ENCODE peak calls at places on chromosomes 11 and 22, in six cellular contexts. Q, U, V, E, P and D are unnamed samples.

GRCh38 chr11:96051820-96052219 is 127.9 kb upstream of the MTMR2 start:
- DNase-seq in U (no peak), V (no peak), Q (no peak), P (no peak), E (no peak), D (no peak)

GRCh38 chr11:12769834-12770345 is 95.7 kb downstream of the TEAD1 start:
- DNase-seq in E (no peak), Q (no peak), U (peak; percentile 84), V (no peak), P (no peak), D (no peak)

GRCh38 chr11:97833412-97833811 is 1187.3 kb upstream of the CNTN5 start:
- DNase-seq in E (no peak), Q (no peak), V (no peak), P (no peak), U (no peak), D (no peak)

GRCh38 chr11:80955588-80955987 is 1514.8 kb upstream of the TENM4 start:
- DNase-seq in E (no peak), Q (no peak), P (no peak), V (no peak), U (no peak), D (no peak)

GRCh38 chr22:47080100-47080499 is 317.6 kb downstream of the TBC1D22A start:
- DNase-seq in U (no peak), Q (no peak), V (no peak), E (no peak), P (no peak), D (no peak)

GRCh38 chr11:131800452-131800851 is 430.0 kb downstream of the NTM start:
- DNase-seq in E (no peak), P (no peak), V (no peak), U (no peak), Q (no peak), D (no peak)

GRCh38 chr11:100647861-100648260 is 39.2 kb upstream of the ARHGAP42 start:
- DNase-seq in E (no peak), P (no peak), U (no peak), V (no peak), Q (no peak), D (no peak)

GRCh38 chr11:94243571-94244229 is 60.7 kb upstream of the IZUMO1R start:
- DNase-seq in P (no peak), U (no peak), Q (no peak), V (no peak), E (no peak), D (no peak)

GRCh38 chr11:121467965-121468364 is 15.2 kb upstream of the SORL1-AS1 start:
- DNase-seq in V (no peak), P (no peak), U (no peak), E (no peak), Q (no peak), D (no peak)

GRCh38 chr22:39431216-39431801 is 25.5 kb upstream of the MGAT3 start:
- DNase-seq in P (no peak), U (no peak), E (no peak), V (no peak), Q (no peak), D (no peak)

GRCh38 chr11:34199525-34199924 is 94.1 kb downstream of the NAT10 start:
- DNase-seq in P (no peak), U (no peak), V (no peak), E (no peak), Q (no peak), D (no peak)

GRCh38 chr11:117940736-117941135 is 11.5 kb upstream of the TMPRSS13 start:
- DNase-seq in P (no peak), U (no peak), E (no peak), V (peak; percentile 30), Q (no peak), D (no peak)

GRCh38 chr11:43532046-43532445 is 148.5 kb upstream of the HSD17B12 start:
- DNase-seq in U (no peak), Q (no peak), P (no peak), V (no peak), E (no peak), D (no peak)

GRCh38 chr11:111449696-111450479 is 62.3 kb downstream of the BTG4 start:
- DNase-seq in E (no peak), V (no peak), Q (no peak), P (no peak), U (no peak), D (peak; percentile 65)

GRCh38 chr11:8011981-8012444 is 24.9 kb downstream of the EIF3F start:
- DNase-seq in U (peak; percentile 68), V (no peak), P (no peak), Q (no peak), E (peak; percentile 92), D (peak; percentile 63)

GRCh38 chr11:79129702-79130101 is 311.1 kb downstream of the TENM4 start:
- DNase-seq in E (no peak), Q (no peak), U (no peak), P (no peak), V (no peak), D (no peak)

GRCh38 chr22:24433868-24434471 is 6.6 kb downstream of the ADORA2A start:
- DNase-seq in P (no peak), Q (no peak), E (no peak), U (no peak), V (no peak), D (no peak)

GRCh38 chr11:110076388-110076965 is 16.7 kb upstream of the ZC3H12C start:
- DNase-seq in Q (no peak), U (peak; percentile 54), V (no peak), P (no peak), E (no peak), D (no peak)

GRCh38 chr11:120524536-120525085 is 13.1 kb downstream of the GRIK4 start:
- DNase-seq in E (no peak), V (no peak), Q (no peak), P (no peak), U (no peak), D (no peak)

GRCh38 chr11:69442807-69443137 is 38.7 kb upstream of the LINC01488 start:
- DNase-seq in Q (peak; percentile 72), E (peak; percentile 29), U (peak; percentile 83), V (no peak), P (no peak), D (no peak)

GRCh38 chr22:50571264-50572175 is 6.7 kb downstream of the CPT1B start:
- DNase-seq in V (no peak), E (no peak), P (no peak), Q (no peak), U (no peak), D (no peak)

GRCh38 chr11:2412323-2412722 is 11.8 kb downstream of the TSSC4 start:
- DNase-seq in Q (no peak), E (no peak), P (no peak), V (no peak), U (no peak), D (no peak)

GRCh38 chr22:44723801-44724200 is 21.8 kb downstream of the PRR5 start:
- DNase-seq in V (no peak), P (no peak), E (no peak), Q (no peak), U (peak; percentile 55), D (no peak)

GRCh38 chr11:129223701-129224149 is 31.6 kb upstream of the ARHGAP32 start:
- DNase-seq in Q (no peak), P (no peak), E (peak; percentile 60), U (peak; percentile 79), V (no peak), D (no peak)

GRCh38 chr11:129223260-129223659 is 31.1 kb upstream of the ARHGAP32 start:
- DNase-seq in Q (no peak), E (no peak), V (no peak), U (no peak), P (no peak), D (no peak)

GRCh38 chr11:129224538-129224937 is 32.4 kb upstream of the ARHGAP32 start:
- DNase-seq in P (peak; percentile 19), V (no peak), Q (no peak), U (no peak), E (no peak), D (no peak)

GRCh38 chr11:129225190-129225589 is 33.1 kb upstream of the ARHGAP32 start:
- DNase-seq in V (no peak), P (no peak), Q (no peak), U (no peak), E (peak; percentile 14), D (no peak)

GRCh38 chr11:129222158-129222557 is 30.0 kb upstream of the ARHGAP32 start:
- DNase-seq in E (no peak), U (no peak), V (no peak), P (no peak), Q (no peak), D (no peak)
- TF ChIP-seq CTCF in E (no peak), U (no peak), V (no peak), P (no peak), Q (no peak), D (no peak)

GRCh38 chr11:82818399-82819043 is 81.7 kb downstream of the PRCP start:
- DNase-seq in V (no peak), E (no peak), P (no peak), U (no peak), Q (no peak), D (no peak)
- TF ChIP-seq CTCF in V (no peak), E (no peak), P (no peak), U (no peak), Q (no peak), D (no peak)

GRCh38 chr11:61921446-61921845 is 4.1 kb upstream of the RAB3IL1 start:
- DNase-seq in Q (peak; percentile 5), U (no peak), E (no peak), P (no peak), V (peak; percentile 38), D (peak; percentile 69)
- TF ChIP-seq CTCF in Q (no peak), U (no peak), E (no peak), P (no peak), V (no peak), D (no peak)

DNA sequence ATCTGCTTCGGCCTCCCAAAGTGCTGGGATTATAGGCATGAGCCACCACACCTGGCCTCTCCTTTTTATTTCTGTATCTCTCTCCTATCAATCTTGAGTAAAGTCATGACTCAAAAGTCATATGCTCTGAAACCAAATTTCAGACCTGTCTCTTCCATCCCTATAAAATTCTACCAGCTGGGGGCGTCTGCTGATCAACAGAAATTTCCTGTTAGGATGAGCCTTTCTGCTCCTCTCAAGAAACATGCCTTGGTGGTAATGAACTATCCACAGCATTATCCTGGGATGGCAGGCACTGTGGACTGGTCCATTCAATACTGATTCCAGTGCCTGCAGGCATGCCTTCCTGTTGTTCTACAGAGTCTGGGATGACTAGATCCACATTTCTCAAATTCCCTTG is 472.6 kb downstream of the NELL1 start:
- DNase-seq in V (no peak), E (no peak), Q (no peak), P (no peak), U (no peak), D (no peak)
- TF ChIP-seq CTCF in V (no peak), E (no peak), Q (no peak), P (no peak), U (no peak), D (no peak)

GRCh38 chr11:30312243-30312642 is 10.7 kb upstream of the ARL14EP start:
- DNase-seq in P (no peak), V (no peak), Q (no peak), E (no peak), U (no peak), D (no peak)

GRCh38 chr11:30316237-30316636 is 6.7 kb upstream of the ARL14EP start:
- DNase-seq in E (no peak), V (no peak), Q (no peak), P (no peak), U (no peak), D (no peak)

GRCh38 chr11:30317030-30317429 is 5.9 kb upstream of the ARL14EP start:
- DNase-seq in V (no peak), U (no peak), P (no peak), Q (no peak), E (no peak), D (no peak)

GRCh38 chr11:30313580-30313979 is 9.3 kb upstream of the ARL14EP start:
- DNase-seq in P (no peak), U (no peak), V (no peak), E (no peak), Q (no peak), D (no peak)

GRCh38 chr11:30314625-30315024 is 8.3 kb upstream of the ARL14EP start:
- DNase-seq in P (no peak), E (no peak), Q (no peak), V (no peak), U (peak; percentile 16), D (no peak)
- TF ChIP-seq CTCF in P (no peak), E (peak; percentile 52), Q (peak; percentile 45), V (no peak), U (peak; percentile 56), D (peak; percentile 65)